ENCODE peak calls at places on chromosome X, in eight cellular contexts. T, Z, C, Q, K, L, B and D are unnamed samples.

GRCh38 chrX:65596270-65596669 is 61.7 kb upstream of the LAS1L start:
- DNase-seq in T (peak), Z (no peak), C (no peak), Q (peak), K (no peak), L (peak), B (peak), D (peak)

GRCh38 chrX:141733371-141733770 is 34.8 kb upstream of the SPANXD start:
- DNase-seq in T (peak), Z (no peak), C (no peak), Q (no peak), K (no peak), L (no peak), B (no peak), D (no peak)

GRCh38 chrX:119502727-119503483 is 34.7 kb downstream of the SLC25A5 start:
- DNase-seq in T (peak), Z (no peak), C (peak), Q (peak), K (no peak), L (no peak), B (no peak), D (no peak)

GRCh38 chrX:23784487-23785301 is 1.7 kb downstream of the SAT1 start:
- DNase-seq in T (peak), Z (no peak), C (no peak), Q (no peak), K (peak), L (no peak), B (no peak), D (no peak)

GRCh38 chrX:31130457-31131215 is 58.8 kb upstream of the FTHL17 start:
- DNase-seq in T (no peak), Z (no peak), C (no peak), Q (no peak), K (no peak), L (no peak), B (no peak), D (no peak)

GRCh38 chrX:40514376-40514775 is 66.4 kb upstream of the ATP6AP2 start:
- DNase-seq in T (no peak), Z (no peak), C (no peak), Q (no peak), K (no peak), L (no peak), B (no peak), D (no peak)

GRCh38 chrX:130179579-130180215 is 7.9 kb downstream of the RAB33A start:
- DNase-seq in T (no peak), Z (no peak), C (no peak), Q (peak), K (no peak), L (no peak), B (no peak), D (no peak)

GRCh38 chrX:43909159-43909558 is 26.9 kb upstream of the MAOB start:
- DNase-seq in T (no peak), Z (no peak), C (no peak), Q (no peak), K (no peak), L (no peak), B (no peak), D (no peak)

GRCh38 chrX:5458300-5458699 is 770.4 kb downstream of the NLGN4X start:
- DNase-seq in T (no peak), Z (no peak), C (no peak), Q (no peak), K (no peak), L (no peak), B (no peak), D (no peak)

GRCh38 chrX:40964633-40965586 is 120.3 kb upstream of the USP9X start:
- DNase-seq in T (no peak), Z (no peak), C (no peak), Q (no peak), K (no peak), L (no peak), B (no peak), D (no peak)

GRCh38 chrX:119685225-119686066 is 7.5 kb downstream of the SEPTIN6 start:
- DNase-seq in T (no peak), Z (no peak), C (no peak), Q (peak), K (no peak), L (peak), B (no peak), D (peak)

GRCh38 chrX:48940404-48940955 is 16.9 kb downstream of the OTUD5 start:
- DNase-seq in T (no peak), Z (no peak), C (no peak), Q (no peak), K (no peak), L (peak), B (no peak), D (no peak)

GRCh38 chrX:48617542-48618340 is 20.4 kb downstream of the WDR13 start:
- DNase-seq in T (no peak), Z (no peak), C (no peak), Q (no peak), K (no peak), L (no peak), B (no peak), D (no peak)

GRCh38 chrX:104281564-104281963 is 26.8 kb upstream of the ESX1 start:
- DNase-seq in T (no peak), Z (no peak), C (no peak), Q (no peak), K (no peak), L (no peak), B (no peak), D (no peak)

GRCh38 chrX:45889471-45889870 is 655.8 kb downstream of the ZNF674 start:
- DNase-seq in T (peak), Z (no peak), C (no peak), Q (no peak), K (peak), L (no peak), B (no peak), D (no peak)

GRCh38 chrX:103918584-103919335 is 43.7 kb upstream of the TMSB15B start:
- DNase-seq in T (peak), Z (no peak), C (peak), Q (peak), K (peak), L (peak), B (peak), D (peak)

GRCh38 chrX:53716328-53717088 is 30.0 kb upstream of the HUWE1 start:
- DNase-seq in T (peak), Z (no peak), C (peak), Q (peak), K (peak), L (peak), B (no peak), D (no peak)

GRCh38 chrX:17500145-17500579 is 125.2 kb downstream of the NHS start:
- DNase-seq in T (peak), Z (no peak), C (no peak), Q (no peak), K (no peak), L (no peak), B (no peak), D (no peak)

GRCh38 chrX:64204701-64205440 is 637 bp downstream of the AMER1 start:
- DNase-seq in T (peak), Z (no peak), C (no peak), Q (no peak), K (no peak), L (peak), B (peak), D (peak)

GRCh38 chrX:40152173-40152705 is 54.5 kb upstream of the BCOR start:
- DNase-seq in T (no peak), Z (no peak), C (no peak), Q (no peak), K (no peak), L (no peak), B (no peak), D (peak)

GRCh38 chrX:44494357-44494756 is 48.3 kb downstream of the FUNDC1 start:
- DNase-seq in T (no peak), Z (no peak), C (no peak), Q (no peak), K (no peak), L (peak), B (no peak), D (no peak)

GRCh38 chrX:1903380-1903935 is 288.6 kb downstream of the ASMT start:
- DNase-seq in T (no peak), Z (no peak), C (peak), Q (no peak), K (peak), L (no peak), B (no peak), D (no peak)

GRCh38 chrX:44784241-44784640 is 59.6 kb upstream of the DUSP21 start:
- DNase-seq in T (peak), Z (no peak), C (no peak), Q (no peak), K (no peak), L (no peak), B (no peak), D (no peak)

GRCh38 chrX:109859673-109860072 is 126.6 kb upstream of the ACSL4 start:
- DNase-seq in T (no peak), Z (no peak), C (no peak), Q (no peak), K (no peak), L (no peak), B (no peak), D (no peak)

GRCh38 chrX:111445485-111445884 is 33.5 kb upstream of the DCX start:
- DNase-seq in T (peak), Z (no peak), C (no peak), Q (no peak), K (no peak), L (no peak), B (no peak), D (peak)

GRCh38 chrX:318739-319578 is at the start of gene GTPBP6:
- DNase-seq in T (peak), Z (peak), C (no peak), Q (peak), K (peak), L (peak), B (peak), D (peak)

GRCh38 chrX:130566028-130566683 is 164.4 kb downstream of the RBMX2 start:
- DNase-seq in T (no peak), Z (no peak), C (no peak), Q (no peak), K (no peak), L (no peak), B (no peak), D (no peak)